ENCODE peak calls at places on chromosomes 6 and 20, in nine cellular contexts. U is Panc1; M is left ventricle myocardium superior; C is epithelial cell of esophagus; S is T-helper 1 cell; L is tibial nerve; Y is activated naive CD4-positive, alpha-beta T cell; Z is aorta; T is HFFc6. V is an unnamed sample.

GRCh38 chr6:111691345-111692225 is 85.9 kb upstream of the TRAF3IP2 start:
- DNase-seq in Y (no peak), U (no peak), M (no peak), Z (no peak), S (no peak), L (no peak), T (peak), C (no peak), V (no peak)

GRCh38 chr6:142008016-142008735 is 124.5 kb upstream of the GJE1 start:
- DNase-seq in Y (no peak), L (no peak), U (no peak), C (peak), M (no peak), T (no peak), Z (no peak), S (no peak), V (peak)

GRCh38 chr6:90350689-90351554 is 54.3 kb upstream of the BACH2 start:
- DNase-seq in Z (no peak), T (no peak), S (peak), L (no peak), U (no peak), M (no peak), C (no peak), Y (peak), V (no peak)

GRCh38 chr6:111871725-111872520 is 1.3 kb downstream of the FYN start:
- DNase-seq in L (no peak), Z (no peak), C (peak), Y (no peak), U (no peak), S (no peak), M (peak), T (peak), V (peak)

GRCh38 chr6:147503587-147503986 is 4.9 kb upstream of the SAMD5 start:
- DNase-seq in L (no peak), T (no peak), S (no peak), M (no peak), U (no peak), Z (no peak), C (no peak), Y (no peak), V (no peak)

GRCh38 chr6:73710470-73710869 is 14.5 kb downstream of the CD109 start:
- DNase-seq in U (no peak), Y (no peak), C (peak), Z (no peak), L (no peak), M (no peak), S (no peak), T (peak), V (peak)

GRCh38 chr6:17280552-17281090 is 540 bp upstream of the RBM24 start:
- DNase-seq in S (no peak), L (no peak), Z (peak), U (no peak), M (peak), T (peak), C (peak), Y (no peak), V (peak)

GRCh38 chr20:39103305-39103704 is 141.2 kb downstream of the DHX35 start:
- DNase-seq in C (no peak), S (no peak), T (no peak), Z (no peak), U (no peak), Y (no peak), M (no peak), L (no peak), V (no peak)

GRCh38 chr20:48124960-48125359 is 339.7 kb upstream of the SULF2 start:
- DNase-seq in U (no peak), S (no peak), T (no peak), M (no peak), C (no peak), L (no peak), Y (no peak), Z (no peak), V (no peak)

GRCh38 chr20:36548704-36549627 is 7.6 kb downstream of the MYL9 start:
- DNase-seq in C (no peak), U (no peak), L (no peak), S (no peak), Z (no peak), T (no peak), Y (no peak), M (no peak), V (no peak)

GRCh38 chr20:43870484-43870883 is 44.2 kb upstream of the TOX2 start:
- DNase-seq in Y (no peak), T (no peak), L (no peak), U (no peak), C (no peak), S (no peak), Z (no peak), M (no peak), V (no peak)

GRCh38 chr20:37276494-37277252 is 12.8 kb upstream of the MANBAL start:
- DNase-seq in T (peak), S (no peak), U (no peak), M (peak), Z (peak), L (no peak), Y (no peak), C (peak), V (peak)

GRCh38 chr6:149938571-149939462 is 3.0 kb upstream of the ULBP2 start:
- DNase-seq in L (no peak), S (peak), Y (no peak), M (no peak), U (no peak), Z (no peak), T (no peak), C (no peak), V (no peak)

GRCh38 chr6:56909115-56909907 is 45.6 kb upstream of the BEND6 start:
- DNase-seq in Y (no peak), C (peak), Z (no peak), S (no peak), T (peak), M (no peak), U (peak), L (no peak), V (no peak)

GRCh38 chr6:37698264-37699137 is 818 bp upstream of the MDGA1 start:
- DNase-seq in T (peak), U (no peak), S (peak), Z (peak), Y (peak), C (peak), M (peak), L (no peak), V (no peak)

GRCh38 chr6:31293343-31293742 is 21.5 kb upstream of the HLA-C start:
- DNase-seq in T (peak), S (no peak), Y (no peak), C (peak), M (no peak), U (no peak), L (no peak), Z (no peak), V (peak)